ENCODE peak calls at places on chromosomes 12 and 14, in six cellular contexts. One of them, this sample, is unnamed.
A peak's percentile ranks its signal among the peaks of the same experiment; 100 is the strongest.

GRCh38 chr14:68563256-68564131 is 229.4 kb downstream of the ZFP36L1 start:
- DNase-seq in WERI-Rb-1: no peak
- DNase-seq in gastrocnemius medialis: no peak
- DNase-seq in left lung: peak; percentile 31
- DNase-seq in neural progenitor cell: no peak
- DNase-seq in breast epithelium: no peak
- DNase-seq in this sample: no peak

GRCh38 chr12:53328043-53328435 is 6.6 kb upstream of the AAAS start:
- DNase-seq in gastrocnemius medialis: no peak
- DNase-seq in breast epithelium: no peak
- DNase-seq in left lung: no peak
- DNase-seq in WERI-Rb-1: peak; percentile 35
- DNase-seq in neural progenitor cell: peak; percentile 39
- DNase-seq in this sample: no peak

GRCh38 chr12:108803428-108804105 is 53.8 kb downstream of the SSH1 start:
- DNase-seq in breast epithelium: no peak
- DNase-seq in left lung: peak; percentile 76
- DNase-seq in gastrocnemius medialis: peak; percentile 80
- DNase-seq in neural progenitor cell: peak; percentile 84
- DNase-seq in WERI-Rb-1: peak; percentile 70
- DNase-seq in this sample: peak; percentile 85

GRCh38 chr12:111318450-111318849 is 50.4 kb downstream of the PHETA1 start:
- DNase-seq in breast epithelium: no peak
- DNase-seq in WERI-Rb-1: no peak
- DNase-seq in gastrocnemius medialis: no peak
- DNase-seq in left lung: no peak
- DNase-seq in neural progenitor cell: no peak
- DNase-seq in this sample: no peak

GRCh38 chr12:57815177-57816000 is 3.1 kb downstream of the AVIL start:
- DNase-seq in gastrocnemius medialis: no peak
- DNase-seq in breast epithelium: no peak
- DNase-seq in left lung: no peak
- DNase-seq in WERI-Rb-1: peak; percentile 32
- DNase-seq in neural progenitor cell: peak; percentile 58
- DNase-seq in this sample: no peak

GRCh38 chr12:388547-389137 is 478 bp downstream of the KDM5A start:
- DNase-seq in neural progenitor cell: peak; percentile 74
- DNase-seq in WERI-Rb-1: peak; percentile 20
- DNase-seq in breast epithelium: no peak
- DNase-seq in gastrocnemius medialis: no peak
- DNase-seq in left lung: peak; percentile 47
- DNase-seq in this sample: no peak

GRCh38 chr12:63857771-63858670 is 13.5 kb downstream of the SRGAP1 start:
- DNase-seq in left lung: no peak
- DNase-seq in neural progenitor cell: no peak
- DNase-seq in breast epithelium: no peak
- DNase-seq in gastrocnemius medialis: no peak
- DNase-seq in WERI-Rb-1: no peak
- DNase-seq in this sample: no peak

GRCh38 chr12:52876371-52876770 is 27.6 kb upstream of the KRT78 start:
- DNase-seq in left lung: no peak
- DNase-seq in WERI-Rb-1: no peak
- DNase-seq in gastrocnemius medialis: no peak
- DNase-seq in breast epithelium: no peak
- DNase-seq in neural progenitor cell: no peak
- DNase-seq in this sample: no peak

GRCh38 chr14:24297190-24297964 is 2.2 kb downstream of the DHRS1 start:
- DNase-seq in breast epithelium: no peak
- DNase-seq in left lung: no peak
- DNase-seq in neural progenitor cell: peak; percentile 59
- DNase-seq in WERI-Rb-1: peak; percentile 21
- DNase-seq in gastrocnemius medialis: no peak
- DNase-seq in this sample: no peak

GRCh38 chr14:100895411-100895810 is 8.1 kb downstream of the RTL1 start:
- DNase-seq in gastrocnemius medialis: no peak
- DNase-seq in neural progenitor cell: no peak
- DNase-seq in left lung: no peak
- DNase-seq in breast epithelium: no peak
- DNase-seq in WERI-Rb-1: no peak
- DNase-seq in this sample: no peak

GRCh38 chr14:76152333-76152681 is 585 bp downstream of the GPATCH2L start:
- DNase-seq in WERI-Rb-1: peak; percentile 27
- DNase-seq in gastrocnemius medialis: peak; percentile 75
- DNase-seq in breast epithelium: peak; percentile 56
- DNase-seq in neural progenitor cell: peak; percentile 72
- DNase-seq in left lung: peak; percentile 77
- DNase-seq in this sample: peak; percentile 53

GRCh38 chr14:51457858-51458562 is 193.7 kb upstream of the FRMD6 start:
- DNase-seq in gastrocnemius medialis: no peak
- DNase-seq in left lung: no peak
- DNase-seq in WERI-Rb-1: no peak
- DNase-seq in neural progenitor cell: no peak
- DNase-seq in breast epithelium: no peak
- DNase-seq in this sample: no peak

GRCh38 chr12:68497112-68497511 is 113.6 kb upstream of the RAP1B start:
- DNase-seq in WERI-Rb-1: no peak
- DNase-seq in breast epithelium: no peak
- DNase-seq in neural progenitor cell: no peak
- DNase-seq in left lung: no peak
- DNase-seq in gastrocnemius medialis: no peak
- DNase-seq in this sample: no peak

GRCh38 chr14:23439107-23439835 is 3.8 kb upstream of the MYH7 start:
- DNase-seq in left lung: no peak
- DNase-seq in gastrocnemius medialis: no peak
- DNase-seq in breast epithelium: no peak
- DNase-seq in neural progenitor cell: no peak
- DNase-seq in WERI-Rb-1: no peak
- DNase-seq in this sample: no peak

GRCh38 chr12:6938353-6939186 is 5.0 kb upstream of the RNU7-1 start:
- DNase-seq in breast epithelium: no peak
- DNase-seq in WERI-Rb-1: no peak
- DNase-seq in neural progenitor cell: no peak
- DNase-seq in gastrocnemius medialis: no peak
- DNase-seq in left lung: peak; percentile 37
- DNase-seq in this sample: no peak

GRCh38 chr14:50812180-50812579 is 18.8 kb downstream of the NIN start:
- DNase-seq in neural progenitor cell: no peak
- DNase-seq in left lung: no peak
- DNase-seq in breast epithelium: no peak
- DNase-seq in WERI-Rb-1: no peak
- DNase-seq in gastrocnemius medialis: no peak
- DNase-seq in this sample: no peak

GRCh38 chr12:24349051-24349780 is 399.7 kb upstream of the SOX5 start:
- DNase-seq in breast epithelium: no peak
- DNase-seq in WERI-Rb-1: no peak
- DNase-seq in gastrocnemius medialis: no peak
- DNase-seq in left lung: no peak
- DNase-seq in neural progenitor cell: no peak
- DNase-seq in this sample: no peak

GRCh38 chr14:35286707-35287106 is 5.5 kb upstream of the PSMA6 start:
- DNase-seq in left lung: no peak
- DNase-seq in breast epithelium: no peak
- DNase-seq in neural progenitor cell: no peak
- DNase-seq in WERI-Rb-1: no peak
- DNase-seq in gastrocnemius medialis: no peak
- DNase-seq in this sample: no peak

GRCh38 chr14:102538598-102539543 is 29.3 kb upstream of the ANKRD9 start:
- DNase-seq in gastrocnemius medialis: no peak
- DNase-seq in breast epithelium: no peak
- DNase-seq in WERI-Rb-1: no peak
- DNase-seq in left lung: no peak
- DNase-seq in neural progenitor cell: no peak
- DNase-seq in this sample: no peak

GRCh38 chr12:92136883-92137582 is 8.6 kb downstream of the BTG1 start:
- DNase-seq in neural progenitor cell: peak; percentile 43
- DNase-seq in left lung: no peak
- DNase-seq in breast epithelium: no peak
- DNase-seq in WERI-Rb-1: no peak
- DNase-seq in gastrocnemius medialis: no peak
- DNase-seq in this sample: peak; percentile 82

GRCh38 chr12:51281202-51281924 is 11.1 kb upstream of the SMAGP start:
- DNase-seq in breast epithelium: no peak
- DNase-seq in left lung: no peak
- DNase-seq in WERI-Rb-1: no peak
- DNase-seq in neural progenitor cell: no peak
- DNase-seq in gastrocnemius medialis: no peak
- DNase-seq in this sample: no peak

GRCh38 chr14:59187802-59188460 is 536 bp upstream of the DAAM1 start:
- DNase-seq in gastrocnemius medialis: peak; percentile 23
- DNase-seq in left lung: peak; percentile 38
- DNase-seq in WERI-Rb-1: peak; percentile 66
- DNase-seq in neural progenitor cell: peak; percentile 77
- DNase-seq in breast epithelium: no peak
- DNase-seq in this sample: no peak

GRCh38 chr12:116604883-116605641 is 45.9 kb downstream of the MAP1LC3B2 start:
- DNase-seq in breast epithelium: no peak
- DNase-seq in WERI-Rb-1: no peak
- DNase-seq in gastrocnemius medialis: no peak
- DNase-seq in neural progenitor cell: no peak
- DNase-seq in left lung: no peak
- DNase-seq in this sample: no peak

GRCh38 chr12:54352891-54353874 is 11.1 kb downstream of the GPR84 start:
- DNase-seq in gastrocnemius medialis: no peak
- DNase-seq in breast epithelium: no peak
- DNase-seq in left lung: peak; percentile 40
- DNase-seq in neural progenitor cell: peak; percentile 81
- DNase-seq in WERI-Rb-1: peak; percentile 81
- DNase-seq in this sample: no peak

GRCh38 chr12:132423251-132424117 is 66.5 kb upstream of the FBRSL1 start:
- DNase-seq in WERI-Rb-1: no peak
- DNase-seq in breast epithelium: no peak
- DNase-seq in left lung: no peak
- DNase-seq in gastrocnemius medialis: no peak
- DNase-seq in neural progenitor cell: peak; percentile 70
- DNase-seq in this sample: no peak

GRCh38 chr12:66196806-66197205 is 7.8 kb downstream of the IRAK3 start:
- DNase-seq in left lung: no peak
- DNase-seq in neural progenitor cell: no peak
- DNase-seq in gastrocnemius medialis: no peak
- DNase-seq in breast epithelium: no peak
- DNase-seq in WERI-Rb-1: no peak
- DNase-seq in this sample: no peak

GRCh38 chr14:63295231-63295685 is 23.5 kb downstream of the GPHB5 start:
- DNase-seq in gastrocnemius medialis: no peak
- DNase-seq in breast epithelium: no peak
- DNase-seq in neural progenitor cell: no peak
- DNase-seq in left lung: no peak
- DNase-seq in WERI-Rb-1: no peak
- DNase-seq in this sample: no peak

GRCh38 chr12:120584343-120585149 is 3.3 kb upstream of the POP5 start:
- DNase-seq in gastrocnemius medialis: peak; percentile 36
- DNase-seq in neural progenitor cell: peak; percentile 88
- DNase-seq in left lung: peak; percentile 43
- DNase-seq in WERI-Rb-1: peak; percentile 43
- DNase-seq in breast epithelium: peak; percentile 58
- DNase-seq in this sample: no peak
- TF ChIP-seq CTCF in gastrocnemius medialis: peak; percentile 30
- TF ChIP-seq CTCF in neural progenitor cell: peak; percentile 19
- TF ChIP-seq CTCF in left lung: no peak
- TF ChIP-seq CTCF in WERI-Rb-1: peak; percentile 26
- TF ChIP-seq CTCF in breast epithelium: no peak
- TF ChIP-seq CTCF in this sample: peak; percentile 36

DNA sequence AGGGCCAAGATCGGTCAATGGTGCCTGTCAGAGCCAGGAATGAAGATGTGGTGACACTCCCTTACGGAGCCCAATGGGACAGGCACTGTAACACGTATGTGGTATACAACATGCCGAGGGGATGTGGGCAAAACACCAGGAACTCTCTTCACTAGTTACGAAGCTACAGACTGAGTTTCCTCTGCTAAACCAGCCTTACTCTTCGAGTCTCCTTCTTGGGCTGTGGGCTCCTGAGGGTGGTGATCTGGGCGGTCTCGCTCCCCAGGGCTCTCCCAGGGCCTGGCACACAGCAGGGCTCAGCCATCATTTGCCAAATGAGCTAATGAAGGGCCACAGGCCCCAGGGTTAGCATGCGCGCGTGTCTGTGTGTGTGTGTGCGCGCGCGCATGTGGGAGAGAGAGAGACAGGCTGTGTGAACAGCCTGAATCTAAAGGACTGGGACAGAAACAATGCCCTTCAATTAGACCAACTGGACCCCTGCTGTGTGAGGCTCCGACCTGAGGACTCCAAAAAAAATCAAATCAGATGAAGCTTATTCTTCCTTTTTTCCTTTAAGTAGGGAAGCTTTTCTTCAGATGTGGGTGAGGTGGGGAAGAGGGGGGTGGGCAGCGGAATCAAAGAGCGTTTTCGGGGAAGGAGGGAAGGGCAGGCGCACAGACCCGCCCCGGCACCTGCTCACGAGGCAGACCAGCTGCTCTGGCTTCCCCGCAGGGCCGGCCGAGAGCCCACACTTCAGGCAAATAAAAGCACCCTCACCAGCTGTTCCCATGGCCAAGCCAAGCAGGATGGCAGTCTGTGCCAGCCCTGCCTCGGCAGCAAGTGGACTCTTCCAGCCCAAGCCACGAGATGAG is 42.5 kb downstream of the CCDC88C start:
- DNase-seq in breast epithelium: no peak
- DNase-seq in WERI-Rb-1: peak; percentile 55
- DNase-seq in gastrocnemius medialis: no peak
- DNase-seq in neural progenitor cell: peak; percentile 87
- DNase-seq in left lung: no peak
- DNase-seq in this sample: no peak
- H3K27ac ChIP-seq in breast epithelium: no peak overlapping the region
- H3K27ac ChIP-seq in WERI-Rb-1: peak overlapping the region; percentile 62
- H3K27ac ChIP-seq in gastrocnemius medialis: no peak overlapping the region
- H3K27ac ChIP-seq in neural progenitor cell: peak overlapping the region; percentile 91
- H3K27ac ChIP-seq in left lung: no peak overlapping the region
- H3K27ac ChIP-seq in this sample: no peak overlapping the region

DNA sequence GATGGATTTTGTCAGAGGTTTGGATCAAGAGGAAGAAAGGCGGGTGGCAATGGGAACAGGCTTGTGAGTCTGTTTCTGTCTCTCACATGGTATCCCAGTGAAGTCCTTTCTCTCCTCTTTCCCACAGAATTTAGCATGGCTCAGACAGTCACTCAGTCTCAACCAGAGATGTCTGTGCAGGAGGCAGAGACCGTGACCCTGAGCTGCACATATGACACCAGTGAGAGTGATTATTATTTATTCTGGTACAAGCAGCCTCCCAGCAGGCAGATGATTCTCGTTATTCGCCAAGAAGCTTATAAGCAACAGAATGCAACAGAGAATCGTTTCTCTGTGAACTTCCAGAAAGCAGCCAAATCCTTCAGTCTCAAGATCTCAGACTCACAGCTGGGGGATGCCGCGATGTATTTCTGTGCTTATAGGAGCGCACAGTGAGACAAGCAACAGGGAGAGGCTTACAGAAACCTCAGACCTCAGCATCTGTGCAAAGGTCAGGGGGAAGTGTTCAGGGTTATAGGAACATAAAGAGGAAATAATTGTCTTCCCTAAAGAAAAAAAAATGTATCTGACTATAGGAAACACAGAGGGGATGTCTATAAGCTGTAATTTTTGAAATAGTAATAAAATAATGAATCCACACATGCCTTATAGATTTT is 307.6 kb downstream of the DAD1 start:
- DNase-seq in left lung: no peak
- DNase-seq in gastrocnemius medialis: no peak
- DNase-seq in breast epithelium: no peak
- DNase-seq in neural progenitor cell: no peak
- DNase-seq in WERI-Rb-1: no peak
- DNase-seq in this sample: no peak
- H3K9me3 ChIP-seq in left lung: no peaks in the 10 kb centered on the region
- H3K9me3 ChIP-seq in gastrocnemius medialis: no peaks in the 10 kb centered on the region
- H3K9me3 ChIP-seq in breast epithelium: no peaks in the 10 kb centered on the region
- H3K9me3 ChIP-seq in neural progenitor cell: no peaks in the 10 kb centered on the region
- H3K9me3 ChIP-seq in WERI-Rb-1: no peaks in the 10 kb centered on the region
- H3K9me3 ChIP-seq in this sample: no peaks in the 10 kb centered on the region

GRCh38 chr12:41589878-41590277 is 401.8 kb downstream of the PDZRN4 start:
- DNase-seq in left lung: no peak
- DNase-seq in breast epithelium: no peak
- DNase-seq in WERI-Rb-1: no peak
- DNase-seq in neural progenitor cell: no peak
- DNase-seq in gastrocnemius medialis: no peak
- DNase-seq in this sample: no peak
- TF ChIP-seq CTCF in left lung: no peak
- TF ChIP-seq CTCF in breast epithelium: no peak
- TF ChIP-seq CTCF in WERI-Rb-1: no peak
- TF ChIP-seq CTCF in neural progenitor cell: no peak
- TF ChIP-seq CTCF in gastrocnemius medialis: no peak
- TF ChIP-seq CTCF in this sample: no peak